ENCODE peak calls at places on chromosome 22, in eight cellular contexts. Y is uterus, Q is psoas muscle, H is ovary, L is tibial artery, B is thoracic aorta, J is heart right ventricle, I is cardiac muscle cell. M is an unnamed sample.

GRCh38 chr22:38238519-38239051 is 34.2 kb downstream of the TMEM184B start:
- DNase-seq in Q (peak; percentile 47), L (no peak), H (peak; percentile 64), Y (no peak), B (no peak), J (no peak), I (peak; percentile 68), M (peak; percentile 56)

GRCh38 chr22:36201630-36202312 is at the start of gene APOL4:
- DNase-seq in Y (peak; percentile 84), B (peak; percentile 15), L (peak; percentile 78), H (peak; percentile 86), I (peak; percentile 84), Q (peak; percentile 91), J (peak; percentile 92), M (peak; percentile 71)

GRCh38 chr22:27975381-27976013 is 56.4 kb upstream of the PITPNB start:
- DNase-seq in Q (no peak), Y (no peak), J (no peak), I (peak; percentile 35), B (no peak), L (no peak), H (no peak), M (no peak)

GRCh38 chr22:32469799-32470212 is 4.8 kb upstream of the FBXO7 start:
- DNase-seq in H (no peak), Q (no peak), L (no peak), I (peak; percentile 50), J (no peak), B (no peak), Y (no peak), M (no peak)

GRCh38 chr22:26648011-26648497 is 9.3 kb upstream of the MIAT start:
- DNase-seq in L (no peak), B (no peak), J (no peak), H (no peak), Y (no peak), Q (no peak), I (no peak), M (no peak)

GRCh38 chr22:36323182-36323854 is 64.4 kb downstream of the MYH9 start:
- DNase-seq in Y (peak; percentile 74), I (peak; percentile 92), J (peak; percentile 92), B (peak; percentile 79), L (peak; percentile 94), Q (no peak), H (peak; percentile 71), M (peak; percentile 84)

GRCh38 chr22:44298331-44299087 is 14.2 kb downstream of the SHISAL1 start:
- DNase-seq in J (no peak), I (no peak), Y (peak; percentile 63), H (no peak), L (no peak), Q (no peak), B (no peak), M (no peak)

GRCh38 chr22:30837531-30837930 is 131.0 kb downstream of the MORC2 start:
- DNase-seq in B (no peak), H (no peak), L (peak; percentile 23), Q (no peak), Y (no peak), J (no peak), I (no peak), M (no peak)

GRCh38 chr22:29344137-29344536 is 28.6 kb upstream of the RASL10A start:
- DNase-seq in J (peak; percentile 57), Q (peak; percentile 92), I (peak; percentile 90), Y (peak; percentile 75), L (no peak), B (peak; percentile 59), H (peak; percentile 45), M (peak; percentile 72)

GRCh38 chr22:21102659-21103267 is 57.0 kb downstream of the LRRC74B start:
- DNase-seq in B (peak; percentile 5), L (peak; percentile 74), Y (peak; percentile 67), Q (peak; percentile 80), J (peak; percentile 48), H (peak; percentile 63), I (peak; percentile 70), M (peak; percentile 76)

GRCh38 chr22:42364641-42365336 is 67.4 kb downstream of the NFAM1 start:
- DNase-seq in Q (no peak), L (no peak), Y (peak; percentile 54), B (no peak), J (peak; percentile 40), H (peak; percentile 47), I (peak; percentile 62), M (no peak)

GRCh38 chr22:35231585-35232084 is 25.7 kb upstream of the HMGXB4 start:
- DNase-seq in B (no peak), J (peak; percentile 18), H (peak; percentile 63), Q (no peak), I (peak; percentile 76), L (no peak), Y (peak; percentile 22), M (peak; percentile 73)

GRCh38 chr22:49026476-49027121 is 801.1 kb downstream of the BRD1 start:
- DNase-seq in B (no peak), J (no peak), Q (peak; percentile 27), H (no peak), Y (no peak), I (no peak), L (no peak), M (no peak)

GRCh38 chr22:38196791-38197429 is 4.9 kb upstream of the MAFF start:
- DNase-seq in L (no peak), Y (no peak), J (no peak), Q (no peak), B (no peak), I (no peak), H (no peak), M (no peak)

GRCh38 chr22:35749808-35750207 is 32.1 kb downstream of the APOL5 start:
- DNase-seq in H (no peak), B (no peak), Y (no peak), L (no peak), I (no peak), J (no peak), Q (no peak), M (no peak)

GRCh38 chr22:29359469-29359868 is 28.9 kb downstream of the AP1B1 start:
- DNase-seq in J (peak; percentile 64), Y (peak; percentile 62), H (peak; percentile 53), B (no peak), I (peak; percentile 75), Q (peak; percentile 85), L (no peak), M (peak; percentile 37)

GRCh38 chr22:28442264-28442950 is 237.2 kb downstream of the TTC28 start:
- DNase-seq in L (peak; percentile 85), J (peak; percentile 77), Y (peak; percentile 75), B (no peak), H (peak; percentile 80), Q (peak; percentile 87), I (peak; percentile 89), M (peak; percentile 82)

GRCh38 chr22:31290494-31291402 is 1.5 kb downstream of the PIK3IP1 start:
- DNase-seq in J (peak; percentile 96), Q (peak; percentile 98), H (peak; percentile 94), B (peak; percentile 86), Y (peak; percentile 92), I (peak; percentile 91), L (peak; percentile 96), M (peak; percentile 94)

GRCh38 chr22:35997438-35997837 is 31.2 kb downstream of the RBFOX2 start:
- DNase-seq in B (no peak), H (peak; percentile 52), J (no peak), L (no peak), Q (no peak), Y (no peak), I (peak; percentile 76), M (no peak)

DNA sequence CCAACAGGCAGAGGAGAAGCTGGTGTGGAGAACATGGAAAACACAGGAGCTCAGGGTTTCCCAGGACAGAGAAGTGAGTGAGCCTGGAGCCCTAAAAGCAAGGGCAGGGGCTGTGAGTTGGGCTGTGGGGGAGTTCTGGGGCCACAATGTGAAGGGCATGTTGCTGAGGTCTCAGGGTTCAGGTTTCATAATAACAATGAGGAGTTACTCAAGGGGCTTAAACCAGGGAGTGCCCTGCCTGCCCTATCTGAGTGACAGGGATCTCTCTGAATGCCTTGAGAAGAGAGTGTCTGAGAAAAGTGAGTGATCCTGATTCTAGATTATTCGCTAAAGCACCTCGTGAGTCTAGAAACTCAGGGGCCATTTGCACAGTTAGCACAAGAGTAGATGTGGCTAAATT is 129.6 kb downstream of the VPREB1 start:
- DNase-seq in J (no peak), L (no peak), I (no peak), Y (no peak), B (no peak), H (no peak), Q (no peak), M (no peak)
- H3K27me3 ChIP-seq in J (peaks cover 30% of the 10 kb centered on the region), L (no peaks in the 10 kb centered on the region), I (no peaks in the 10 kb centered on the region), Y (no peaks in the 10 kb centered on the region), B (no peaks in the 10 kb centered on the region), H (no peaks in the 10 kb centered on the region), Q (peaks cover 3% of the 10 kb centered on the region), M (peaks cover 3% of the 10 kb centered on the region)

GRCh38 chr22:41184679-41185078 is 20.4 kb upstream of the L3MBTL2 start:
- DNase-seq in J (no peak), Q (no peak), Y (no peak), L (no peak), H (no peak), B (no peak), I (no peak), M (no peak)

GRCh38 chr22:41177626-41178424 is 27.3 kb upstream of the L3MBTL2 start:
- DNase-seq in H (no peak), J (no peak), I (no peak), Q (peak; percentile 59), Y (no peak), B (no peak), L (no peak), M (no peak)

GRCh38 chr22:41178425-41178975 is 26.6 kb upstream of the L3MBTL2 start:
- DNase-seq in L (peak; percentile 69), H (peak; percentile 37), Q (peak; percentile 82), Y (no peak), I (no peak), B (no peak), J (peak; percentile 70), M (no peak)

GRCh38 chr22:41180926-41181325 is 24.2 kb upstream of the L3MBTL2 start:
- DNase-seq in L (no peak), Q (no peak), H (no peak), B (no peak), Y (no peak), J (no peak), I (no peak), M (no peak)

GRCh38 chr22:41181349-41182241 is 23.5 kb upstream of the L3MBTL2 start:
- DNase-seq in L (no peak), H (peak; percentile 32), I (peak; percentile 68), J (no peak), Q (peak; percentile 74), Y (no peak), B (no peak), M (no peak)
- H3K4me3 ChIP-seq in L (no peak overlapping the region), H (no peak overlapping the region), I (no peak overlapping the region), J (no peak overlapping the region), Q (no peak overlapping the region), Y (no peak overlapping the region), B (no peak overlapping the region), M (no peak overlapping the region)

DNA sequence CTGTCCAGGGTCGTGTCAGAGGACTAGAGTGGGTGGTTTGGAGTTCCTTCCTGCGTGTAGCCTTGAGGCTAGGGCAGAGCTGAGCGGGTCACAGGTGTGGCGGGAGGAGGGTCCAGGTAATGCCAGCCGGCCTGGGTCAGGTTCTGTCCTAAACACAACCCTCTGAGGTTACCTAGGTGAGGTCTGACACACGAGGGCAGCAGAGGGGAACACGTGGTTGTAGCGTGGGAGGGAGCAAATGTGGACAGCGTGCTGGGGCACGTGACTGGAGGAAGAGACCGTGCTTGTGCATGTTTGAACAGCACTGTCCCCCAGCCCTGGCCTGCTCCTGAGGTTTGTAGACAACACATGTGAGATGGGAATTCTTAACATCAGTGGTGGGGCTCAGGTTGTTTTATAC is 13.1 kb downstream of the MOV10L1 start:
- DNase-seq in L (peak; percentile 53), I (no peak), J (no peak), B (no peak), Q (no peak), Y (no peak), H (no peak), M (no peak)
- TF ChIP-seq CTCF in L (no peak), I (no peak), J (no peak), B (no peak), Q (no peak), Y (no peak), H (no peak), M (no peak)

GRCh38 chr22:22825213-22825593 is 62.4 kb upstream of the IGLL5 start:
- DNase-seq in Y (no peak), Q (no peak), I (no peak), J (no peak), H (no peak), L (no peak), B (no peak), M (no peak)
- H3K27me3 ChIP-seq in Y (no peaks in the 10 kb centered on the region), Q (no peaks in the 10 kb centered on the region), I (no peaks in the 10 kb centered on the region), J (no peaks in the 10 kb centered on the region), H (no peaks in the 10 kb centered on the region), L (no peaks in the 10 kb centered on the region), B (no peaks in the 10 kb centered on the region), M (no peaks in the 10 kb centered on the region)

M was measured in lung.